ENCODE peak calls at places on chromosomes 7 and 10, in nine cellular contexts. One of them, this sample, is unnamed.

GRCh38 chr7:33789871-33790270 is 115.5 kb upstream of the BMPER start:
- DNase-seq in GM12865: no peak
- DNase-seq in prostate gland: no peak
- DNase-seq in NCI-H1105: no peak
- DNase-seq in NCI-H774: no peak
- DNase-seq in G401: no peak
- DNase-seq in hypothalamus: no peak
- DNase-seq in T follicular helper cell: no peak
- DNase-seq in left cardiac atrium: no peak
- DNase-seq in this sample: no peak

GRCh38 chr10:94407668-94408067 is 5.3 kb downstream of the TBC1D12 start:
- DNase-seq in prostate gland: no peak
- DNase-seq in GM12865: no peak
- DNase-seq in hypothalamus: no peak
- DNase-seq in NCI-H1105: no peak
- DNase-seq in left cardiac atrium: no peak
- DNase-seq in T follicular helper cell: no peak
- DNase-seq in NCI-H774: no peak
- DNase-seq in G401: no peak
- DNase-seq in this sample: no peak

GRCh38 chr7:81070956-81071355 is 152.1 kb upstream of the SEMA3C start:
- DNase-seq in prostate gland: no peak
- DNase-seq in NCI-H1105: no peak
- DNase-seq in T follicular helper cell: no peak
- DNase-seq in NCI-H774: no peak
- DNase-seq in hypothalamus: no peak
- DNase-seq in G401: no peak
- DNase-seq in left cardiac atrium: no peak
- DNase-seq in GM12865: no peak
- DNase-seq in this sample: no peak

GRCh38 chr10:22433875-22434274 is 88.6 kb downstream of the SPAG6 start:
- DNase-seq in left cardiac atrium: no peak
- DNase-seq in NCI-H1105: no peak
- DNase-seq in GM12865: no peak
- DNase-seq in T follicular helper cell: no peak
- DNase-seq in prostate gland: no peak
- DNase-seq in G401: peak; percentile 55
- DNase-seq in NCI-H774: no peak
- DNase-seq in hypothalamus: no peak
- DNase-seq in this sample: no peak

GRCh38 chr7:94146408-94146807 is 142.3 kb upstream of the BET1 start:
- DNase-seq in left cardiac atrium: no peak
- DNase-seq in prostate gland: no peak
- DNase-seq in T follicular helper cell: no peak
- DNase-seq in NCI-H774: no peak
- DNase-seq in hypothalamus: no peak
- DNase-seq in NCI-H1105: no peak
- DNase-seq in GM12865: no peak
- DNase-seq in G401: no peak
- DNase-seq in this sample: no peak

GRCh38 chr10:86538547-86538946 is 17.0 kb upstream of the WAPL start:
- DNase-seq in NCI-H1105: no peak
- DNase-seq in prostate gland: no peak
- DNase-seq in hypothalamus: no peak
- DNase-seq in G401: no peak
- DNase-seq in left cardiac atrium: no peak
- DNase-seq in T follicular helper cell: no peak
- DNase-seq in NCI-H774: no peak
- DNase-seq in GM12865: peak; percentile 48
- DNase-seq in this sample: no peak

GRCh38 chr10:102408728-102409603 is 9.6 kb downstream of the PSD start:
- DNase-seq in NCI-H1105: no peak
- DNase-seq in T follicular helper cell: peak; percentile 65
- DNase-seq in NCI-H774: no peak
- DNase-seq in GM12865: no peak
- DNase-seq in prostate gland: no peak
- DNase-seq in hypothalamus: peak; percentile 42
- DNase-seq in G401: peak; percentile 24
- DNase-seq in left cardiac atrium: peak; percentile 65
- DNase-seq in this sample: peak; percentile 71

GRCh38 chr10:112335104-112335840 is 38.6 kb upstream of the ACSL5 start:
- DNase-seq in GM12865: no peak
- DNase-seq in NCI-H774: no peak
- DNase-seq in G401: no peak
- DNase-seq in NCI-H1105: no peak
- DNase-seq in T follicular helper cell: no peak
- DNase-seq in hypothalamus: no peak
- DNase-seq in prostate gland: no peak
- DNase-seq in left cardiac atrium: no peak
- DNase-seq in this sample: peak; percentile 41

GRCh38 chr10:48774416-48775205 is 89.9 kb downstream of the WDFY4 start:
- DNase-seq in left cardiac atrium: no peak
- DNase-seq in NCI-H774: no peak
- DNase-seq in hypothalamus: no peak
- DNase-seq in GM12865: no peak
- DNase-seq in T follicular helper cell: no peak
- DNase-seq in G401: no peak
- DNase-seq in prostate gland: no peak
- DNase-seq in NCI-H1105: no peak
- DNase-seq in this sample: no peak

GRCh38 chr7:105454058-105454739 is 65.5 kb upstream of the SRPK2 start:
- DNase-seq in T follicular helper cell: no peak
- DNase-seq in left cardiac atrium: no peak
- DNase-seq in NCI-H1105: no peak
- DNase-seq in hypothalamus: no peak
- DNase-seq in NCI-H774: no peak
- DNase-seq in G401: no peak
- DNase-seq in GM12865: no peak
- DNase-seq in prostate gland: no peak
- DNase-seq in this sample: no peak